ENCODE peak calls at places on chromosomes 2 and 18, in nine cellular contexts. F is HTR-8/SVneo; Q is stimulated activated CD4-positive, alpha-beta T cell treated with anti-CD3 and anti-CD28 coated beads, Interleukin-2, amount 100 ng/mL, for 4 hours; X is SK-N-SH; A is CD8-positive, alpha-beta T cell; J is amygdala; N is Right ventricle myocardium superior; I is caudate nucleus; C is 8988T. Y is an unnamed sample.

GRCh38 chr2:75560768-75561565 is at the start of gene EVA1A:
- DNase-seq in Q (no peak), F (peak), I (no peak), N (peak), A (no peak), C (peak), J (no peak), X (peak), Y (peak)

GRCh38 chr18:79533146-79533545 is 137.4 kb downstream of the NFATC1 start:
- DNase-seq in Q (no peak), X (no peak), J (no peak), N (no peak), C (no peak), F (no peak), I (no peak), A (no peak), Y (no peak)

GRCh38 chr2:149001496-149001895 is 37.0 kb upstream of the LYPD6B start:
- DNase-seq in C (no peak), Q (no peak), F (no peak), A (no peak), I (no peak), N (no peak), J (no peak), X (no peak), Y (peak)

GRCh38 chr2:118943286-118943685 is 1.3 kb downstream of the MARCO start:
- DNase-seq in F (no peak), A (no peak), C (no peak), N (no peak), J (no peak), Q (no peak), X (no peak), I (no peak), Y (no peak)

GRCh38 chr2:219171231-219171651 is 1.4 kb upstream of the SLC23A3 start:
- DNase-seq in A (no peak), X (peak), N (peak), I (no peak), Q (peak), F (peak), J (no peak), C (peak), Y (peak)

GRCh38 chr2:104734937-104735586 is 118.9 kb upstream of the POU3F3 start:
- DNase-seq in Q (no peak), X (no peak), A (no peak), N (no peak), F (no peak), I (no peak), C (no peak), J (no peak), Y (no peak)

GRCh38 chr18:79587298-79588125 is 92.1 kb upstream of the CTDP1 start:
- DNase-seq in N (peak), J (no peak), A (no peak), X (no peak), C (no peak), Q (no peak), F (no peak), I (no peak), Y (no peak)

GRCh38 chr2:241551998-241552737 is 6.4 kb upstream of the BOK start:
- DNase-seq in J (no peak), X (no peak), C (no peak), N (peak), Q (no peak), I (no peak), A (no peak), F (no peak), Y (no peak)

GRCh38 chr2:172985139-172985874 is 90.3 kb upstream of the MAP3K20 start:
- DNase-seq in N (peak), X (peak), I (no peak), J (no peak), A (no peak), C (peak), Q (no peak), F (peak), Y (peak)

GRCh38 chr18:27844416-27844792 is 332.5 kb downstream of the CDH2 start:
- DNase-seq in I (no peak), A (no peak), N (no peak), C (no peak), F (no peak), Q (no peak), X (no peak), J (no peak), Y (no peak)

GRCh38 chr18:57585421-57585820 is 1.1 kb downstream of the FECH start:
- DNase-seq in X (peak), I (no peak), A (no peak), N (no peak), C (no peak), J (peak), F (no peak), Q (no peak), Y (peak)

GRCh38 chr2:62217980-62218379 is 22.1 kb downstream of the B3GNT2 start:
- DNase-seq in J (no peak), F (peak), N (no peak), C (no peak), A (no peak), Q (no peak), X (no peak), I (no peak), Y (no peak)

GRCh38 chr18:48657446-48658120 is 118.8 kb downstream of the CTIF start:
- DNase-seq in Q (no peak), A (no peak), I (no peak), N (no peak), C (no peak), F (no peak), X (no peak), J (no peak), Y (no peak)

GRCh38 chr2:71614976-71615768 is 161.8 kb downstream of the DYSF start:
- DNase-seq in A (no peak), F (no peak), Q (no peak), I (no peak), J (peak), C (no peak), N (peak), X (peak), Y (peak)

GRCh38 chr18:23934252-23934651 is 80.3 kb upstream of the TTC39C start:
- DNase-seq in A (no peak), X (no peak), I (no peak), C (no peak), J (no peak), Q (no peak), N (no peak), F (no peak), Y (no peak)

GRCh38 chr2:190663839-190664238 is 15.0 kb downstream of the NAB1 start:
- DNase-seq in C (no peak), I (no peak), N (no peak), X (no peak), J (no peak), Q (no peak), F (no peak), A (no peak), Y (no peak)

GRCh38 chr2:37011126-37011525 is 44.8 kb upstream of the STRN start:
- DNase-seq in J (no peak), N (no peak), Q (no peak), I (no peak), F (no peak), A (no peak), C (no peak), X (no peak), Y (no peak)

GRCh38 chr18:66727991-66728390 is 124.1 kb upstream of the CDH19 start:
- DNase-seq in A (no peak), N (no peak), I (no peak), X (no peak), Q (no peak), J (no peak), C (no peak), F (no peak), Y (no peak)

GRCh38 chr2:8119782-8120551 is 561.9 kb upstream of the ID2 start:
- DNase-seq in Q (no peak), J (no peak), F (no peak), I (no peak), X (no peak), N (no peak), A (no peak), C (no peak), Y (no peak)

GRCh38 chr2:152198499-152198898 is 22.9 kb upstream of the STAM2 start:
- DNase-seq in X (no peak), C (no peak), N (no peak), J (no peak), Q (no peak), I (no peak), F (no peak), A (no peak), Y (no peak)